ENCODE peak calls at places on chromosomes 13 and 19, in ten cellular contexts. R is mammary epithelial cell; E is GM23338; K is aorta; U is CD8-positive, alpha-beta memory T cell; D is neuronal stem cell; S is prostate gland; V is endothelial cell of umbilical vein; A is colonic mucosa; G is Peyer's patch. Z is an unnamed sample. For H3K4me1, the result is how much of the 10 kb centered on the place peaks cover.

GRCh38 chr13:72504026-72504925 is 223.2 kb downstream of the MZT1 start:
- DNase-seq in R (no peak), E (no peak), K (no peak), U (no peak), D (no peak), S (no peak), V (no peak), A (no peak), G (no peak), Z (no peak)

GRCh38 chr13:110458594-110459365 is 102.7 kb downstream of the RAB20 start:
- DNase-seq in R (no peak), E (no peak), K (no peak), U (no peak), D (no peak), S (no peak), V (no peak), A (no peak), G (no peak), Z (no peak)

GRCh38 chr13:39602614-39603366 is at the start of gene LHFPL6:
- DNase-seq in R (peak), E (peak), K (peak), U (peak), D (peak), S (peak), V (peak), A (peak), G (peak), Z (peak)

GRCh38 chr13:98293103-98293502 is 116.0 kb upstream of the RNF113B start:
- DNase-seq in R (no peak), E (no peak), K (no peak), U (no peak), D (no peak), S (peak), V (no peak), A (no peak), G (no peak), Z (no peak)

GRCh38 chr19:38656171-38656981 is 8.9 kb downstream of the ACTN4 start:
- DNase-seq in R (peak), E (no peak), K (no peak), U (peak), D (no peak), S (no peak), V (no peak), A (no peak), G (no peak), Z (no peak)

GRCh38 chr13:114119196-114119595 is 13.2 kb downstream of the RASA3 start:
- DNase-seq in R (peak), E (peak), K (no peak), U (no peak), D (no peak), S (no peak), V (peak), A (no peak), G (no peak), Z (no peak)

GRCh38 chr13:69324109-69324886 is 783.3 kb upstream of the ATXN8OS start:
- DNase-seq in R (no peak), E (peak), K (no peak), U (no peak), D (peak), S (no peak), V (no peak), A (no peak), G (no peak), Z (no peak)

GRCh38 chr13:79522583-79522982 is 41.6 kb downstream of the NDFIP2 start:
- DNase-seq in R (peak), E (no peak), K (no peak), U (no peak), D (no peak), S (no peak), V (peak), A (no peak), G (no peak), Z (no peak)

GRCh38 chr19:19223636-19224035 is 11.9 kb downstream of the NCAN start:
- DNase-seq in R (no peak), E (no peak), K (no peak), U (no peak), D (no peak), S (no peak), V (no peak), A (no peak), G (no peak), Z (no peak)

GRCh38 chr13:36945078-36945477 is 25.0 kb upstream of the SMAD9 start:
- DNase-seq in R (no peak), E (no peak), K (no peak), U (no peak), D (peak), S (no peak), V (peak), A (no peak), G (no peak), Z (no peak)

GRCh38 chr13:42066542-42066941 is 18.1 kb downstream of the DGKH start:
- DNase-seq in R (no peak), E (no peak), K (no peak), U (no peak), D (no peak), S (no peak), V (peak), A (no peak), G (no peak), Z (no peak)

GRCh38 chr19:34220472-34221063 is 33.8 kb upstream of the GARRE1 start:
- DNase-seq in R (peak), E (peak), K (no peak), U (peak), D (peak), S (peak), V (peak), A (peak), G (peak), Z (peak)

GRCh38 chr13:112558696-112559418 is 29.1 kb downstream of the TUBGCP3 start:
- DNase-seq in R (no peak), E (no peak), K (no peak), U (no peak), D (no peak), S (no peak), V (peak), A (no peak), G (no peak), Z (no peak)

GRCh38 chr19:33399745-33400681 is 26.5 kb downstream of the CEBPG start:
- DNase-seq in R (no peak), E (no peak), K (peak), U (no peak), D (no peak), S (no peak), V (no peak), A (no peak), G (peak), Z (no peak)

GRCh38 chr13:52906122-52906903 is 57.9 kb upstream of the PCDH8 start:
- DNase-seq in R (no peak), E (peak), K (no peak), U (no peak), D (no peak), S (no peak), V (no peak), A (no peak), G (no peak), Z (no peak)

GRCh38 chr19:34041922-34042521 is 130.3 kb upstream of the LSM14A start:
- DNase-seq in R (peak), E (peak), K (peak), U (peak), D (peak), S (no peak), V (peak), A (peak), G (peak), Z (peak)

GRCh38 chr13:98889419-98890079 is 88.3 kb downstream of the DOCK9 start:
- DNase-seq in R (peak), E (no peak), K (no peak), U (no peak), D (no peak), S (no peak), V (no peak), A (no peak), G (no peak), Z (no peak)

GRCh38 chr13:27280009-27280646 is 9.5 kb downstream of the RASL11A start:
- DNase-seq in R (no peak), E (no peak), K (no peak), U (no peak), D (no peak), S (no peak), V (no peak), A (no peak), G (no peak), Z (no peak)

GRCh38 chr19:38839816-38840582 is 8.4 kb upstream of the ECH1 start:
- DNase-seq in R (peak), E (no peak), K (no peak), U (no peak), D (no peak), S (no peak), V (no peak), A (no peak), G (no peak), Z (no peak)

GRCh38 chr13:50386527-50387123 is 371.4 kb downstream of the KCNRG start:
- DNase-seq in R (no peak), E (peak), K (no peak), U (no peak), D (peak), S (no peak), V (peak), A (no peak), G (no peak), Z (no peak)

GRCh38 chr13:36673838-36674326 is at the start of gene SERTM1:
- DNase-seq in R (peak), E (peak), K (peak), U (no peak), D (peak), S (no peak), V (peak), A (no peak), G (no peak), Z (peak)

GRCh38 chr13:30569901-30570576 is 47.7 kb upstream of the USPL1 start:
- DNase-seq in R (peak), E (peak), K (no peak), U (no peak), D (no peak), S (no peak), V (no peak), A (peak), G (no peak), Z (no peak)

GRCh38 chr19:41604831-41605230 is 22.0 kb downstream of the CEACAM4 start:
- DNase-seq in R (no peak), E (no peak), K (no peak), U (no peak), D (no peak), S (no peak), V (no peak), A (no peak), G (no peak), Z (no peak)

GRCh38 chr19:33195711-33196347 is 1.7 kb downstream of the LRP3 start:
- DNase-seq in R (no peak), E (no peak), K (no peak), U (no peak), D (no peak), S (no peak), V (no peak), A (no peak), G (no peak), Z (no peak)

GRCh38 chr19:18699403-18700054 is 16.0 kb downstream of the CRTC1 start:
- DNase-seq in R (no peak), E (no peak), K (no peak), U (no peak), D (no peak), S (no peak), V (no peak), A (peak), G (no peak), Z (no peak)

GRCh38 chr13:48561461-48562224 is 28.8 kb upstream of the RCBTB2 start:
- DNase-seq in R (no peak), E (no peak), K (no peak), U (no peak), D (no peak), S (no peak), V (no peak), A (no peak), G (no peak), Z (no peak)

GRCh38 chr13:37475966-37476365 is 122.6 kb downstream of the POSTN start:
- DNase-seq in R (no peak), E (no peak), K (no peak), U (no peak), D (no peak), S (no peak), V (no peak), A (no peak), G (no peak), Z (no peak)

GRCh38 chr13:35818577-35819165 is 312.5 kb downstream of the DCLK1 start:
- DNase-seq in R (peak), E (peak), K (no peak), U (no peak), D (peak), S (no peak), V (peak), A (no peak), G (no peak), Z (peak)

GRCh38 chr19:3275583-3276340 is 51.3 kb downstream of the CELF5 start:
- DNase-seq in R (peak), E (peak), K (peak), U (peak), D (peak), S (peak), V (peak), A (peak), G (peak), Z (peak)

GRCh38 chr13:65339236-65339635 is 1890.9 kb downstream of the PCDH9 start:
- DNase-seq in R (no peak), E (no peak), K (no peak), U (no peak), D (no peak), S (no peak), V (no peak), A (no peak), G (no peak), Z (no peak)

GRCh38 chr19:3710265-3710812 is 2.2 kb downstream of the TJP3 start:
- DNase-seq in R (peak), E (peak), K (peak), U (no peak), D (no peak), S (peak), V (no peak), A (peak), G (peak), Z (no peak)

GRCh38 chr19:41319500-41320184 is 9.7 kb downstream of the CCDC97 start:
- DNase-seq in R (no peak), E (no peak), K (no peak), U (no peak), D (no peak), S (no peak), V (no peak), A (no peak), G (no peak), Z (no peak)

GRCh38 chr13:105031306-105031705 is 1504.2 kb downstream of the EFNB2 start:
- DNase-seq in R (no peak), E (no peak), K (no peak), U (no peak), D (no peak), S (no peak), V (no peak), A (no peak), G (no peak), Z (no peak)

GRCh38 chr19:12788025-12788681 is 3.1 kb upstream of the JUNB start:
- DNase-seq in R (no peak), E (no peak), K (no peak), U (no peak), D (no peak), S (no peak), V (no peak), A (no peak), G (no peak), Z (no peak)

GRCh38 chr13:113980489-113981064 is 6.7 kb upstream of the C13orf46 start:
- DNase-seq in R (no peak), E (no peak), K (peak), U (no peak), D (no peak), S (no peak), V (no peak), A (no peak), G (peak), Z (no peak)

GRCh38 chr19:1125601-1126533 is 22.1 kb downstream of the GPX4 start:
- DNase-seq in R (no peak), E (no peak), K (no peak), U (no peak), D (no peak), S (no peak), V (peak), A (no peak), G (no peak), Z (no peak)
- H3K4me1 ChIP-seq in R (under half), E (under half), K (under half), U (under half), D (under half), S (under half), V (under half), A (under half), G (under half), Z (under half)

GRCh38 chr19:47507924-47508553 is 6.8 kb downstream of the NAPA start:
- DNase-seq in R (no peak), E (peak), K (no peak), U (no peak), D (no peak), S (no peak), V (no peak), A (no peak), G (no peak), Z (no peak)

GRCh38 chr19:47507031-47507430 is 7.8 kb downstream of the NAPA start:
- DNase-seq in R (no peak), E (no peak), K (no peak), U (no peak), D (no peak), S (peak), V (no peak), A (no peak), G (no peak), Z (no peak)

GRCh38 chr19:47509973-47510372 is 4.9 kb downstream of the NAPA start:
- DNase-seq in R (peak), E (no peak), K (peak), U (no peak), D (no peak), S (peak), V (peak), A (no peak), G (no peak), Z (no peak)

GRCh38 chr19:47509170-47509847 is 5.6 kb downstream of the NAPA start:
- DNase-seq in R (no peak), E (no peak), K (no peak), U (no peak), D (no peak), S (no peak), V (no peak), A (no peak), G (no peak), Z (no peak)

GRCh38 chr19:47508721-47509120 is 6.1 kb downstream of the NAPA start:
- DNase-seq in R (no peak), E (no peak), K (no peak), U (no peak), D (no peak), S (no peak), V (no peak), A (no peak), G (no peak), Z (no peak)
- H3K4me1 ChIP-seq in R (under half), E (under half), K (under half), U (under half), D (under half), S (half or more), V (under half), A (under half), G (under half), Z (under half)

DNA sequence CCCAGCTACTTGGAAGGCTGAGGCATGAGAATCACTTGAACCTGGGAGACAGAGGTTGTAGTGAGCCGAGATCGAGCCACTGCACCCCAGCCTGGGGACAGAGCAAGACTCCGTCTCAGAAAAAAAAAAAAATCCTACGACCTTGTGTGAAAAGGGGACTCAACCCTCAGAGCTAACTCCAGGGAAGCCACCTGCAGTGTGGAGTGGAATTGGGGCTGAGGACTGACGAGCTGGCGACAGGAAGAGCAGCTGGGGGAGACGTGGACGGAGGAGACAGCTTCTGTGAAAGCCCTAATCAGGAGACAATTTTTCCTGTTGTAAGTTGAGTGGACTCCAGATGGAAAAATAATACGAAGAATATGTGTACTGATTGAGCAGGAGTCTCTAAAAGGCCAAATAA is 11.9 kb upstream of the LAIR1 start:
- DNase-seq in R (no peak), E (no peak), K (no peak), U (no peak), D (no peak), S (no peak), V (no peak), A (no peak), G (no peak), Z (no peak)
- H3K4me1 ChIP-seq in R (under half), E (under half), K (under half), U (half or more), D (under half), S (under half), V (under half), A (under half), G (under half), Z (under half)

GRCh38 chr13:100611678-100612492 is 23.3 kb upstream of the GGACT start:
- DNase-seq in R (peak), E (no peak), K (no peak), U (peak), D (no peak), S (peak), V (no peak), A (no peak), G (no peak), Z (no peak)

GRCh38 chr13:100604909-100605308 is 16.3 kb upstream of the GGACT start:
- DNase-seq in R (no peak), E (no peak), K (no peak), U (no peak), D (no peak), S (no peak), V (peak), A (no peak), G (no peak), Z (no peak)

GRCh38 chr13:100610399-100611347 is 22.1 kb upstream of the GGACT start:
- DNase-seq in R (no peak), E (no peak), K (no peak), U (no peak), D (no peak), S (no peak), V (no peak), A (no peak), G (no peak), Z (no peak)

GRCh38 chr13:100608906-100609305 is 20.3 kb upstream of the GGACT start:
- DNase-seq in R (no peak), E (no peak), K (no peak), U (no peak), D (no peak), S (no peak), V (peak), A (peak), G (peak), Z (no peak)
- H3K4me1 ChIP-seq in R (under half), E (under half), K (under half), U (under half), D (under half), S (under half), V (under half), A (under half), G (under half), Z (under half)

GRCh38 chr19:1128111-1128510 is 24.3 kb downstream of the GPX4 start:
- DNase-seq in R (no peak), E (no peak), K (no peak), U (no peak), D (no peak), S (no peak), V (no peak), A (peak), G (no peak), Z (no peak)
- H3K4me1 ChIP-seq in R (under half), E (under half), K (under half), U (under half), D (under half), S (under half), V (under half), A (under half), G (under half), Z (under half)

DNA sequence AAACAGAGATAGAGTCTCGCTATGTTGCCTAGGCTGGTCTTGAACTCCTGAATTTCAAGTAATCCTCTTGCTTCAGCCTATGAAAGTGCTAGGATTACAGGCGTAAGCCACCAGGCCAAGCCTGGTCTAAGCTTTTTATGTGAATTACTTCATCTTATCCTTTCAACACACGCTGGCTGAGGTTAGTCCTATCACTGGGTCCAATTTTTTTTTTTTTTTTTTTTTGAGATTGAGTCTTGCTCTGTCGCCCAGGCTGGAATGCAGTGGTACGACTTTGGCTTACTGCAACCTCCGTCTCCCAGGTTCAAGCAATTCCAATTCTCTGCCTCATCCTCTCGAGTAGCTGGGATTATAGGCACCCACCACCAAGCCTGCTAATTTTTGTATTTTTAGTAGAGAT is 10.4 kb downstream of the MYO1F start:
- DNase-seq in R (no peak), E (no peak), K (no peak), U (no peak), D (no peak), S (no peak), V (no peak), A (no peak), G (no peak), Z (no peak)
- H3K4me1 ChIP-seq in R (under half), E (under half), K (under half), U (half or more), D (under half), S (under half), V (under half), A (under half), G (under half), Z (under half)

GRCh38 chr13:51721485-51721884 is 82.5 kb downstream of the DHRS12 start:
- DNase-seq in R (no peak), E (no peak), K (no peak), U (no peak), D (no peak), S (no peak), V (no peak), A (no peak), G (no peak), Z (no peak)
- H3K4me1 ChIP-seq in R (under half), E (under half), K (under half), U (under half), D (under half), S (under half), V (under half), A (under half), G (under half), Z (under half)

GRCh38 chr13:97267418-97268059 is 45.4 kb downstream of the MBNL2 start:
- DNase-seq in R (no peak), E (peak), K (no peak), U (no peak), D (no peak), S (no peak), V (no peak), A (no peak), G (no peak), Z (no peak)
- H3K4me1 ChIP-seq in R (under half), E (under half), K (under half), U (under half), D (under half), S (under half), V (half or more), A (under half), G (under half), Z (under half)

GRCh38 chr19:16618248-16618647 is 9.8 kb downstream of the MED26 start:
- DNase-seq in R (no peak), E (no peak), K (no peak), U (no peak), D (no peak), S (no peak), V (no peak), A (no peak), G (no peak), Z (no peak)
- H3K4me1 ChIP-seq in R (under half), E (under half), K (under half), U (under half), D (under half), S (under half), V (under half), A (under half), G (under half), Z (under half)

Z was measured in HAP-1.